ENCODE peak calls at places on chromosomes 7 and 10, in six cellular contexts. Z is anterior cingulate cortex, B is NCI-H1694 treated with DMSO at 0.1 percent for 48 hours, W is A549, Q is aorta, P is cardiac muscle cell. N is an unnamed sample.

GRCh38 chr7:33392143-33392542 is 262.8 kb downstream of the BBS9 start:
- DNase-seq in Z (no peak), B (peak), W (no peak), Q (no peak), P (no peak), N (no peak)

GRCh38 chr7:92773808-92774207 is 62.6 kb downstream of the CDK6 start:
- DNase-seq in Z (no peak), B (no peak), W (no peak), Q (no peak), P (no peak), N (no peak)

GRCh38 chr10:86301431-86301830 is 65.2 kb downstream of the GRID1 start:
- DNase-seq in Z (no peak), B (no peak), W (no peak), Q (no peak), P (no peak), N (no peak)

GRCh38 chr7:127872122-127872521 is 159.1 kb downstream of the LRRC4 start:
- DNase-seq in Z (no peak), B (no peak), W (no peak), Q (no peak), P (no peak), N (no peak)

GRCh38 chr7:125336326-125336725 is 406.7 kb upstream of the POT1 start:
- DNase-seq in Z (no peak), B (no peak), W (no peak), Q (no peak), P (no peak), N (no peak)

GRCh38 chr7:33108591-33108930 is 643 bp downstream of the RP9 start:
- DNase-seq in Z (no peak), B (peak), W (no peak), Q (no peak), P (no peak), N (no peak)

GRCh38 chr7:159067870-159068787 is 76.5 kb downstream of the VIPR2 start:
- DNase-seq in Z (no peak), B (no peak), W (no peak), Q (peak), P (peak), N (peak)

GRCh38 chr10:124465003-124465776 is 3.6 kb downstream of the LHPP start:
- DNase-seq in Z (no peak), B (no peak), W (no peak), Q (no peak), P (no peak), N (no peak)

GRCh38 chr7:130758429-130759056 is 24.5 kb upstream of the KLF14 start:
- DNase-seq in Z (no peak), B (peak), W (peak), Q (no peak), P (peak), N (peak)

GRCh38 chr7:2959343-2959680 is 84.4 kb downstream of the CARD11 start:
- DNase-seq in Z (no peak), B (no peak), W (no peak), Q (peak), P (no peak), N (no peak)

GRCh38 chr10:23035569-23035968 is 59.8 kb upstream of the MSRB2 start:
- DNase-seq in Z (no peak), B (no peak), W (peak), Q (no peak), P (peak), N (no peak)

GRCh38 chr7:16028103-16028502 is 341.6 kb upstream of the MEOX2 start:
- DNase-seq in Z (no peak), B (no peak), W (no peak), Q (no peak), P (peak), N (no peak)

GRCh38 chr10:43384252-43385221 is 13.1 kb downstream of the FXYD4 start:
- DNase-seq in Z (no peak), B (no peak), W (peak), Q (peak), P (no peak), N (no peak)

GRCh38 chr10:25786181-25786580 is 147.8 kb upstream of the MYO3A start:
- DNase-seq in Z (no peak), B (no peak), W (no peak), Q (no peak), P (no peak), N (no peak)

GRCh38 chr10:18713077-18713476 is 53.8 kb downstream of the ARL5B start:
- DNase-seq in Z (no peak), B (no peak), W (peak), Q (no peak), P (peak), N (no peak)

GRCh38 chr7:2086229-2086628 is 146.5 kb downstream of the MAD1L1 start:
- DNase-seq in Z (peak), B (no peak), W (no peak), Q (no peak), P (no peak), N (no peak)

GRCh38 chr7:67470256-67470751 is 473.7 kb downstream of the TYW1 start:
- DNase-seq in Z (peak), B (no peak), W (no peak), Q (no peak), P (peak), N (peak)

GRCh38 chr10:91709394-91709798 is 76.5 kb upstream of the PPP1R3C start:
- DNase-seq in Z (no peak), B (no peak), W (no peak), Q (no peak), P (peak), N (no peak)

GRCh38 chr7:131604841-131605279 is 48.4 kb upstream of the PODXL start:
- DNase-seq in Z (no peak), B (peak), W (peak), Q (no peak), P (peak), N (no peak)

GRCh38 chr7:28070311-28071055 is 110.1 kb downstream of the JAZF1 start:
- DNase-seq in Z (no peak), B (no peak), W (no peak), Q (no peak), P (no peak), N (no peak)

GRCh38 chr7:121329460-121330052 is 756 bp downstream of the WNT16 start:
- DNase-seq in Z (no peak), B (peak), W (peak), Q (no peak), P (no peak), N (no peak)

GRCh38 chr10:18659784-18660561 is 742 bp downstream of the ARL5B start:
- DNase-seq in Z (no peak), B (no peak), W (peak), Q (no peak), P (peak), N (no peak)

GRCh38 chr7:45596665-45597095 is 22.5 kb downstream of the ADCY1 start:
- DNase-seq in Z (no peak), B (no peak), W (no peak), Q (peak), P (no peak), N (no peak)

GRCh38 chr7:140691368-140692045 is 5.0 kb upstream of the NDUFB2 start:
- DNase-seq in Z (no peak), B (no peak), W (no peak), Q (no peak), P (no peak), N (no peak)

GRCh38 chr7:101363196-101363733 is 590 bp downstream of the COL26A1 start:
- DNase-seq in Z (no peak), B (no peak), W (no peak), Q (peak), P (no peak), N (no peak)

GRCh38 chr10:8568401-8568800 is 513.9 kb downstream of the GATA3 start:
- DNase-seq in Z (no peak), B (no peak), W (no peak), Q (no peak), P (no peak), N (no peak)

GRCh38 chr10:111357859-111358258 is 281.0 kb downstream of the ADRA2A start:
- DNase-seq in Z (no peak), B (no peak), W (no peak), Q (no peak), P (no peak), N (no peak)

GRCh38 chr10:101901340-101901739 is 57.7 kb upstream of the KCNIP2 start:
- DNase-seq in Z (no peak), B (peak), W (no peak), Q (no peak), P (no peak), N (no peak)

GRCh38 chr7:138568655-138569054 is 108.6 kb downstream of the TRIM24 start:
- DNase-seq in Z (no peak), B (no peak), W (no peak), Q (no peak), P (no peak), N (no peak)

GRCh38 chr7:140609646-140610045 is 31.0 kb downstream of the DENND2A start:
- DNase-seq in Z (no peak), B (no peak), W (no peak), Q (no peak), P (no peak), N (no peak)

GRCh38 chr7:48109848-48110663 is 21.0 kb downstream of the UPP1 start:
- DNase-seq in Z (peak), B (peak), W (peak), Q (peak), P (peak), N (no peak)

GRCh38 chr7:29140873-29141468 is 5.4 kb downstream of the CPVL start:
- DNase-seq in Z (no peak), B (no peak), W (no peak), Q (no peak), P (peak), N (peak)

GRCh38 chr10:80871083-80871482 is 333.4 kb downstream of the SH2D4B start:
- DNase-seq in Z (no peak), B (no peak), W (no peak), Q (no peak), P (no peak), N (no peak)